ENCODE peak calls at places on chromosome 22, in eight cellular contexts. One of them, this sample, is unnamed.

GRCh38 chr22:21942407-21942895 is 10.2 kb downstream of the PPM1F start:
- DNase-seq in left ventricle myocardium inferior: peak
- DNase-seq in EL: peak
- DNase-seq in stimulated activated CD4-positive, alpha-beta T cell treated with anti-CD3 and anti-CD28 coated beads, Interleukin-12 subunit alpha, Interleukin-12 subunit beta, amount 100 ng/mL, for 24 hours: no peak
- DNase-seq in activated naive CD4-positive, alpha-beta T cell treated with anti-CD3 and anti-CD28 coated beads, Interleukin-2, amount 10 ng/mL, durations not matched to agents 7 days and 5 days: no peak
- DNase-seq in NCI-H774: no peak
- DNase-seq in midbrain: no peak
- DNase-seq in Caco-2: no peak
- DNase-seq in this sample: no peak

GRCh38 chr22:42788021-42788420 is 67.4 kb upstream of the A4GALT start:
- DNase-seq in midbrain: no peak
- DNase-seq in NCI-H774: no peak
- DNase-seq in EL: no peak
- DNase-seq in activated naive CD4-positive, alpha-beta T cell treated with anti-CD3 and anti-CD28 coated beads, Interleukin-2, amount 10 ng/mL, durations not matched to agents 7 days and 5 days: no peak
- DNase-seq in stimulated activated CD4-positive, alpha-beta T cell treated with anti-CD3 and anti-CD28 coated beads, Interleukin-12 subunit alpha, Interleukin-12 subunit beta, amount 100 ng/mL, for 24 hours: no peak
- DNase-seq in left ventricle myocardium inferior: no peak
- DNase-seq in Caco-2: no peak
- DNase-seq in this sample: no peak

GRCh38 chr22:31917227-31917921 is 27.0 kb upstream of the YWHAH start:
- DNase-seq in stimulated activated CD4-positive, alpha-beta T cell treated with anti-CD3 and anti-CD28 coated beads, Interleukin-12 subunit alpha, Interleukin-12 subunit beta, amount 100 ng/mL, for 24 hours: no peak
- DNase-seq in EL: no peak
- DNase-seq in left ventricle myocardium inferior: no peak
- DNase-seq in Caco-2: no peak
- DNase-seq in NCI-H774: no peak
- DNase-seq in activated naive CD4-positive, alpha-beta T cell treated with anti-CD3 and anti-CD28 coated beads, Interleukin-2, amount 10 ng/mL, durations not matched to agents 7 days and 5 days: peak
- DNase-seq in midbrain: peak
- DNase-seq in this sample: no peak

GRCh38 chr22:47020157-47020556 is 257.7 kb downstream of the TBC1D22A start:
- DNase-seq in stimulated activated CD4-positive, alpha-beta T cell treated with anti-CD3 and anti-CD28 coated beads, Interleukin-12 subunit alpha, Interleukin-12 subunit beta, amount 100 ng/mL, for 24 hours: no peak
- DNase-seq in midbrain: no peak
- DNase-seq in Caco-2: peak
- DNase-seq in left ventricle myocardium inferior: no peak
- DNase-seq in EL: peak
- DNase-seq in activated naive CD4-positive, alpha-beta T cell treated with anti-CD3 and anti-CD28 coated beads, Interleukin-2, amount 10 ng/mL, durations not matched to agents 7 days and 5 days: no peak
- DNase-seq in NCI-H774: no peak
- DNase-seq in this sample: no peak

GRCh38 chr22:23219787-23220484 is 39.6 kb downstream of the BCR start:
- DNase-seq in NCI-H774: no peak
- DNase-seq in activated naive CD4-positive, alpha-beta T cell treated with anti-CD3 and anti-CD28 coated beads, Interleukin-2, amount 10 ng/mL, durations not matched to agents 7 days and 5 days: peak
- DNase-seq in midbrain: no peak
- DNase-seq in left ventricle myocardium inferior: no peak
- DNase-seq in Caco-2: no peak
- DNase-seq in EL: peak
- DNase-seq in stimulated activated CD4-positive, alpha-beta T cell treated with anti-CD3 and anti-CD28 coated beads, Interleukin-12 subunit alpha, Interleukin-12 subunit beta, amount 100 ng/mL, for 24 hours: no peak
- DNase-seq in this sample: no peak

GRCh38 chr22:44574057-44574456 is 76.0 kb upstream of the RTL6 start:
- DNase-seq in activated naive CD4-positive, alpha-beta T cell treated with anti-CD3 and anti-CD28 coated beads, Interleukin-2, amount 10 ng/mL, durations not matched to agents 7 days and 5 days: no peak
- DNase-seq in stimulated activated CD4-positive, alpha-beta T cell treated with anti-CD3 and anti-CD28 coated beads, Interleukin-12 subunit alpha, Interleukin-12 subunit beta, amount 100 ng/mL, for 24 hours: no peak
- DNase-seq in NCI-H774: no peak
- DNase-seq in left ventricle myocardium inferior: no peak
- DNase-seq in midbrain: no peak
- DNase-seq in EL: peak
- DNase-seq in Caco-2: no peak
- DNase-seq in this sample: no peak

GRCh38 chr22:22928666-22929380 is 41.2 kb downstream of the IGLL5 start:
- DNase-seq in EL: peak
- DNase-seq in midbrain: no peak
- DNase-seq in left ventricle myocardium inferior: peak
- DNase-seq in Caco-2: no peak
- DNase-seq in stimulated activated CD4-positive, alpha-beta T cell treated with anti-CD3 and anti-CD28 coated beads, Interleukin-12 subunit alpha, Interleukin-12 subunit beta, amount 100 ng/mL, for 24 hours: no peak
- DNase-seq in NCI-H774: no peak
- DNase-seq in activated naive CD4-positive, alpha-beta T cell treated with anti-CD3 and anti-CD28 coated beads, Interleukin-2, amount 10 ng/mL, durations not matched to agents 7 days and 5 days: peak
- DNase-seq in this sample: no peak

GRCh38 chr22:41094036-41094435 is 1.6 kb downstream of the EP300 start:
- DNase-seq in midbrain: no peak
- DNase-seq in left ventricle myocardium inferior: no peak
- DNase-seq in EL: peak
- DNase-seq in stimulated activated CD4-positive, alpha-beta T cell treated with anti-CD3 and anti-CD28 coated beads, Interleukin-12 subunit alpha, Interleukin-12 subunit beta, amount 100 ng/mL, for 24 hours: no peak
- DNase-seq in activated naive CD4-positive, alpha-beta T cell treated with anti-CD3 and anti-CD28 coated beads, Interleukin-2, amount 10 ng/mL, durations not matched to agents 7 days and 5 days: peak
- DNase-seq in Caco-2: no peak
- DNase-seq in NCI-H774: no peak
- DNase-seq in this sample: peak

GRCh38 chr22:46581580-46582244 is 38.5 kb upstream of the GRAMD4 start:
- DNase-seq in left ventricle myocardium inferior: peak
- DNase-seq in NCI-H774: no peak
- DNase-seq in midbrain: no peak
- DNase-seq in Caco-2: peak
- DNase-seq in activated naive CD4-positive, alpha-beta T cell treated with anti-CD3 and anti-CD28 coated beads, Interleukin-2, amount 10 ng/mL, durations not matched to agents 7 days and 5 days: no peak
- DNase-seq in EL: no peak
- DNase-seq in stimulated activated CD4-positive, alpha-beta T cell treated with anti-CD3 and anti-CD28 coated beads, Interleukin-12 subunit alpha, Interleukin-12 subunit beta, amount 100 ng/mL, for 24 hours: no peak
- DNase-seq in this sample: no peak

GRCh38 chr22:41367680-41368542 is 13.8 kb upstream of the TEF start:
- DNase-seq in activated naive CD4-positive, alpha-beta T cell treated with anti-CD3 and anti-CD28 coated beads, Interleukin-2, amount 10 ng/mL, durations not matched to agents 7 days and 5 days: no peak
- DNase-seq in NCI-H774: no peak
- DNase-seq in Caco-2: no peak
- DNase-seq in EL: peak
- DNase-seq in midbrain: peak
- DNase-seq in stimulated activated CD4-positive, alpha-beta T cell treated with anti-CD3 and anti-CD28 coated beads, Interleukin-12 subunit alpha, Interleukin-12 subunit beta, amount 100 ng/mL, for 24 hours: no peak
- DNase-seq in left ventricle myocardium inferior: peak
- DNase-seq in this sample: peak

GRCh38 chr22:39290248-39290720 is 29.1 kb downstream of the RPL3 start:
- DNase-seq in left ventricle myocardium inferior: no peak
- DNase-seq in midbrain: no peak
- DNase-seq in NCI-H774: no peak
- DNase-seq in stimulated activated CD4-positive, alpha-beta T cell treated with anti-CD3 and anti-CD28 coated beads, Interleukin-12 subunit alpha, Interleukin-12 subunit beta, amount 100 ng/mL, for 24 hours: no peak
- DNase-seq in EL: no peak
- DNase-seq in Caco-2: no peak
- DNase-seq in activated naive CD4-positive, alpha-beta T cell treated with anti-CD3 and anti-CD28 coated beads, Interleukin-2, amount 10 ng/mL, durations not matched to agents 7 days and 5 days: no peak
- DNase-seq in this sample: no peak

GRCh38 chr22:49551897-49552659 is 275.6 kb downstream of the BRD1 start:
- DNase-seq in stimulated activated CD4-positive, alpha-beta T cell treated with anti-CD3 and anti-CD28 coated beads, Interleukin-12 subunit alpha, Interleukin-12 subunit beta, amount 100 ng/mL, for 24 hours: no peak
- DNase-seq in Caco-2: peak
- DNase-seq in midbrain: no peak
- DNase-seq in left ventricle myocardium inferior: no peak
- DNase-seq in NCI-H774: no peak
- DNase-seq in activated naive CD4-positive, alpha-beta T cell treated with anti-CD3 and anti-CD28 coated beads, Interleukin-2, amount 10 ng/mL, durations not matched to agents 7 days and 5 days: peak
- DNase-seq in EL: no peak
- DNase-seq in this sample: no peak

GRCh38 chr22:29112680-29113079 is 39.8 kb downstream of the KREMEN1 start:
- DNase-seq in NCI-H774: no peak
- DNase-seq in stimulated activated CD4-positive, alpha-beta T cell treated with anti-CD3 and anti-CD28 coated beads, Interleukin-12 subunit alpha, Interleukin-12 subunit beta, amount 100 ng/mL, for 24 hours: no peak
- DNase-seq in activated naive CD4-positive, alpha-beta T cell treated with anti-CD3 and anti-CD28 coated beads, Interleukin-2, amount 10 ng/mL, durations not matched to agents 7 days and 5 days: no peak
- DNase-seq in left ventricle myocardium inferior: no peak
- DNase-seq in EL: no peak
- DNase-seq in Caco-2: no peak
- DNase-seq in midbrain: no peak
- DNase-seq in this sample: no peak

GRCh38 chr22:49528420-49528720 is 299.3 kb downstream of the BRD1 start:
- DNase-seq in NCI-H774: no peak
- DNase-seq in Caco-2: no peak
- DNase-seq in stimulated activated CD4-positive, alpha-beta T cell treated with anti-CD3 and anti-CD28 coated beads, Interleukin-12 subunit alpha, Interleukin-12 subunit beta, amount 100 ng/mL, for 24 hours: no peak
- DNase-seq in midbrain: no peak
- DNase-seq in activated naive CD4-positive, alpha-beta T cell treated with anti-CD3 and anti-CD28 coated beads, Interleukin-2, amount 10 ng/mL, durations not matched to agents 7 days and 5 days: no peak
- DNase-seq in EL: no peak
- DNase-seq in left ventricle myocardium inferior: no peak
- DNase-seq in this sample: no peak

GRCh38 chr22:20205964-20206708 is 55.3 kb upstream of the CCDC188 start:
- DNase-seq in midbrain: peak
- DNase-seq in Caco-2: no peak
- DNase-seq in activated naive CD4-positive, alpha-beta T cell treated with anti-CD3 and anti-CD28 coated beads, Interleukin-2, amount 10 ng/mL, durations not matched to agents 7 days and 5 days: peak
- DNase-seq in left ventricle myocardium inferior: peak
- DNase-seq in NCI-H774: no peak
- DNase-seq in stimulated activated CD4-positive, alpha-beta T cell treated with anti-CD3 and anti-CD28 coated beads, Interleukin-12 subunit alpha, Interleukin-12 subunit beta, amount 100 ng/mL, for 24 hours: peak
- DNase-seq in EL: peak
- DNase-seq in this sample: peak

This sample was measured in HepG2.